ENCODE peak calls at places on chromosomes 4 and X, in eight cellular contexts. One of them, this sample, is unnamed.

GRCh38 chr4:14994242-14994641 is 8.0 kb upstream of the CPEB2 start:
- DNase-seq in brain microvascular endothelial cell: peak; percentile 42
- DNase-seq in neural crest cell: no peak
- DNase-seq in mucosa of descending colon: no peak
- DNase-seq in fibroblast of mammary gland: peak; percentile 76
- DNase-seq in tibial nerve: no peak
- DNase-seq in choroid plexus epithelial cell: peak; percentile 47
- DNase-seq in GM23338: no peak
- DNase-seq in this sample: no peak

GRCh38 chrX:10636337-10636736 is 16.0 kb upstream of the MID1 start:
- DNase-seq in brain microvascular endothelial cell: peak; percentile 49
- DNase-seq in neural crest cell: no peak
- DNase-seq in mucosa of descending colon: peak; percentile 32
- DNase-seq in fibroblast of mammary gland: peak; percentile 74
- DNase-seq in tibial nerve: peak; percentile 30
- DNase-seq in choroid plexus epithelial cell: peak; percentile 73
- DNase-seq in GM23338: peak; percentile 72
- DNase-seq in this sample: no peak

GRCh38 chr4:4555916-4556315 is 14.1 kb upstream of the STX18 start:
- DNase-seq in brain microvascular endothelial cell: peak; percentile 85
- DNase-seq in neural crest cell: no peak
- DNase-seq in mucosa of descending colon: no peak
- DNase-seq in fibroblast of mammary gland: peak; percentile 70
- DNase-seq in tibial nerve: no peak
- DNase-seq in choroid plexus epithelial cell: peak; percentile 94
- DNase-seq in GM23338: peak; percentile 26
- DNase-seq in this sample: no peak

GRCh38 chr4:162229670-162230069 is 65.9 kb upstream of the FSTL5 start:
- DNase-seq in brain microvascular endothelial cell: no peak
- DNase-seq in neural crest cell: no peak
- DNase-seq in mucosa of descending colon: no peak
- DNase-seq in fibroblast of mammary gland: no peak
- DNase-seq in tibial nerve: no peak
- DNase-seq in choroid plexus epithelial cell: peak; percentile 24
- DNase-seq in GM23338: no peak
- DNase-seq in this sample: no peak

GRCh38 chr4:81606166-81606565 is 134.5 kb upstream of the RASGEF1B start:
- DNase-seq in brain microvascular endothelial cell: no peak
- DNase-seq in neural crest cell: no peak
- DNase-seq in mucosa of descending colon: no peak
- DNase-seq in fibroblast of mammary gland: no peak
- DNase-seq in tibial nerve: no peak
- DNase-seq in choroid plexus epithelial cell: no peak
- DNase-seq in GM23338: no peak
- DNase-seq in this sample: no peak

GRCh38 chr4:53656421-53656981 is 65.2 kb upstream of the LNX1 start:
- DNase-seq in brain microvascular endothelial cell: no peak
- DNase-seq in neural crest cell: no peak
- DNase-seq in mucosa of descending colon: no peak
- DNase-seq in fibroblast of mammary gland: peak; percentile 82
- DNase-seq in tibial nerve: peak; percentile 45
- DNase-seq in choroid plexus epithelial cell: peak; percentile 42
- DNase-seq in GM23338: no peak
- DNase-seq in this sample: no peak

GRCh38 chrX:142186103-142186502 is 19.0 kb downstream of the MAGEC2 start:
- DNase-seq in brain microvascular endothelial cell: no peak
- DNase-seq in neural crest cell: no peak
- DNase-seq in mucosa of descending colon: no peak
- DNase-seq in fibroblast of mammary gland: no peak
- DNase-seq in tibial nerve: no peak
- DNase-seq in choroid plexus epithelial cell: no peak
- DNase-seq in GM23338: no peak
- DNase-seq in this sample: no peak

GRCh38 chr4:166064706-166065105 is 191.7 kb downstream of the TLL1 start:
- DNase-seq in brain microvascular endothelial cell: no peak
- DNase-seq in neural crest cell: no peak
- DNase-seq in mucosa of descending colon: no peak
- DNase-seq in fibroblast of mammary gland: no peak
- DNase-seq in tibial nerve: no peak
- DNase-seq in choroid plexus epithelial cell: no peak
- DNase-seq in GM23338: no peak
- DNase-seq in this sample: no peak

GRCh38 chr4:183170894-183171293 is 71.8 kb downstream of the WWC2 start:
- DNase-seq in brain microvascular endothelial cell: no peak
- DNase-seq in neural crest cell: no peak
- DNase-seq in mucosa of descending colon: no peak
- DNase-seq in fibroblast of mammary gland: no peak
- DNase-seq in tibial nerve: no peak
- DNase-seq in choroid plexus epithelial cell: no peak
- DNase-seq in GM23338: no peak
- DNase-seq in this sample: no peak

GRCh38 chr4:175253184-175253902 is 335.2 kb downstream of the ADAM29 start:
- DNase-seq in brain microvascular endothelial cell: no peak
- DNase-seq in neural crest cell: no peak
- DNase-seq in mucosa of descending colon: no peak
- DNase-seq in fibroblast of mammary gland: peak; percentile 23
- DNase-seq in tibial nerve: no peak
- DNase-seq in choroid plexus epithelial cell: peak; percentile 47
- DNase-seq in GM23338: peak; percentile 28
- DNase-seq in this sample: no peak

GRCh38 chr4:40164459-40164858 is 32.4 kb upstream of the RHOH start:
- DNase-seq in brain microvascular endothelial cell: peak; percentile 9
- DNase-seq in neural crest cell: no peak
- DNase-seq in mucosa of descending colon: no peak
- DNase-seq in fibroblast of mammary gland: no peak
- DNase-seq in tibial nerve: no peak
- DNase-seq in choroid plexus epithelial cell: no peak
- DNase-seq in GM23338: no peak
- DNase-seq in this sample: no peak

GRCh38 chr4:106690487-106690886 is 321.9 kb upstream of the GIMD1 start:
- DNase-seq in brain microvascular endothelial cell: peak; percentile 78
- DNase-seq in neural crest cell: no peak
- DNase-seq in mucosa of descending colon: no peak
- DNase-seq in fibroblast of mammary gland: peak; percentile 43
- DNase-seq in tibial nerve: no peak
- DNase-seq in choroid plexus epithelial cell: peak; percentile 61
- DNase-seq in GM23338: no peak
- DNase-seq in this sample: peak; percentile 5

GRCh38 chrX:30637874-30638793 is 15.1 kb upstream of the GK start:
- DNase-seq in brain microvascular endothelial cell: no peak
- DNase-seq in neural crest cell: no peak
- DNase-seq in mucosa of descending colon: no peak
- DNase-seq in fibroblast of mammary gland: no peak
- DNase-seq in tibial nerve: no peak
- DNase-seq in choroid plexus epithelial cell: no peak
- DNase-seq in GM23338: no peak
- DNase-seq in this sample: no peak

GRCh38 chrX:75911716-75912115 is 126.7 kb upstream of the MAGEE2 start:
- DNase-seq in brain microvascular endothelial cell: no peak
- DNase-seq in neural crest cell: no peak
- DNase-seq in mucosa of descending colon: no peak
- DNase-seq in fibroblast of mammary gland: no peak
- DNase-seq in tibial nerve: no peak
- DNase-seq in choroid plexus epithelial cell: no peak
- DNase-seq in GM23338: no peak
- DNase-seq in this sample: no peak

GRCh38 chrX:78314561-78314960 is 12.8 kb downstream of the CYSLTR1 start:
- DNase-seq in brain microvascular endothelial cell: no peak
- DNase-seq in neural crest cell: no peak
- DNase-seq in mucosa of descending colon: no peak
- DNase-seq in fibroblast of mammary gland: no peak
- DNase-seq in tibial nerve: no peak
- DNase-seq in choroid plexus epithelial cell: no peak
- DNase-seq in GM23338: no peak
- DNase-seq in this sample: peak; percentile 32

GRCh38 chr4:130349745-130350144 is 1253.8 kb downstream of the C4orf33 start:
- DNase-seq in brain microvascular endothelial cell: no peak
- DNase-seq in neural crest cell: no peak
- DNase-seq in mucosa of descending colon: no peak
- DNase-seq in fibroblast of mammary gland: no peak
- DNase-seq in tibial nerve: no peak
- DNase-seq in choroid plexus epithelial cell: no peak
- DNase-seq in GM23338: no peak
- DNase-seq in this sample: no peak

GRCh38 chr4:123990310-123990709 is 593.7 kb downstream of the SPRY1 start:
- DNase-seq in brain microvascular endothelial cell: no peak
- DNase-seq in neural crest cell: no peak
- DNase-seq in mucosa of descending colon: no peak
- DNase-seq in fibroblast of mammary gland: no peak
- DNase-seq in tibial nerve: no peak
- DNase-seq in choroid plexus epithelial cell: no peak
- DNase-seq in GM23338: no peak
- DNase-seq in this sample: no peak

GRCh38 chrX:133413218-133413925 is 1.9 kb downstream of the GPC4 start:
- DNase-seq in brain microvascular endothelial cell: no peak
- DNase-seq in neural crest cell: no peak
- DNase-seq in mucosa of descending colon: peak; percentile 5
- DNase-seq in fibroblast of mammary gland: no peak
- DNase-seq in tibial nerve: no peak
- DNase-seq in choroid plexus epithelial cell: no peak
- DNase-seq in GM23338: peak; percentile 9
- DNase-seq in this sample: no peak

GRCh38 chrX:73448379-73448778 is 1.5 kb downstream of the CDX4 start:
- DNase-seq in brain microvascular endothelial cell: no peak
- DNase-seq in neural crest cell: no peak
- DNase-seq in mucosa of descending colon: no peak
- DNase-seq in fibroblast of mammary gland: no peak
- DNase-seq in tibial nerve: no peak
- DNase-seq in choroid plexus epithelial cell: no peak
- DNase-seq in GM23338: peak; percentile 24
- DNase-seq in this sample: no peak

GRCh38 chr4:2831611-2832308 is 11.9 kb upstream of the ADD1 start:
- DNase-seq in brain microvascular endothelial cell: no peak
- DNase-seq in neural crest cell: no peak
- DNase-seq in mucosa of descending colon: no peak
- DNase-seq in fibroblast of mammary gland: no peak
- DNase-seq in tibial nerve: no peak
- DNase-seq in choroid plexus epithelial cell: no peak
- DNase-seq in GM23338: no peak
- DNase-seq in this sample: no peak

GRCh38 chrX:23931149-23931604 is 23.4 kb downstream of the CXorf58 start:
- DNase-seq in brain microvascular endothelial cell: no peak
- DNase-seq in neural crest cell: no peak
- DNase-seq in mucosa of descending colon: no peak
- DNase-seq in fibroblast of mammary gland: no peak
- DNase-seq in tibial nerve: no peak
- DNase-seq in choroid plexus epithelial cell: no peak
- DNase-seq in GM23338: no peak
- DNase-seq in this sample: no peak

GRCh38 chrX:76454456-76454927 is 27.0 kb downstream of the MAGEE1 start:
- DNase-seq in brain microvascular endothelial cell: peak; percentile 9
- DNase-seq in neural crest cell: no peak
- DNase-seq in mucosa of descending colon: peak; percentile 2
- DNase-seq in fibroblast of mammary gland: peak; percentile 22
- DNase-seq in tibial nerve: no peak
- DNase-seq in choroid plexus epithelial cell: peak; percentile 17
- DNase-seq in GM23338: peak; percentile 64
- DNase-seq in this sample: no peak

GRCh38 chr4:81030617-81031388 is at the start of gene BMP3:
- DNase-seq in brain microvascular endothelial cell: no peak
- DNase-seq in neural crest cell: no peak
- DNase-seq in mucosa of descending colon: peak; percentile 75
- DNase-seq in fibroblast of mammary gland: no peak
- DNase-seq in tibial nerve: peak; percentile 15
- DNase-seq in choroid plexus epithelial cell: peak; percentile 13
- DNase-seq in GM23338: peak; percentile 56
- DNase-seq in this sample: peak; percentile 3

DNA sequence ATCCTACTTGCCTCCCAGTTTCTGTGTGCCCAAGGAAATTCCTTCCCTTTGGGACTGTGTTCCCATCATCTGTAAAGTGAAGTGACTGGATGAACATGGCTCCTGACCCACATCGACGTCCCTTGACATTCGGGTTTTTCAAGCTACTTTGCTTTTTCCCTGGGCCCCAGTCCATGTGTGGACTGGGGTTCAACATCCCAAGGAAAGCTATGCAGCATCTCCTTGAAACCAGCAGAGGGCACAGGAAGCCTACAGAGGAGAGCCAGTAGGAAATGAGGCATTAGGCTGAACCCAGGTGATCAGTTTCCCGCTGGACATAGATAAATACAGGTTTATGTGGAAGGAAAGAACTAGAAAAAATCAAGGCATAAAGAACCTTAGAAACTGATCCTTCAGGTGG is 145.1 kb upstream of the ARHGEF9 start:
- DNase-seq in brain microvascular endothelial cell: no peak
- DNase-seq in neural crest cell: no peak
- DNase-seq in mucosa of descending colon: no peak
- DNase-seq in fibroblast of mammary gland: peak; percentile 3
- DNase-seq in tibial nerve: no peak
- DNase-seq in choroid plexus epithelial cell: peak; percentile 1
- DNase-seq in GM23338: peak; percentile 61
- DNase-seq in this sample: no peak
- TF ChIP-seq CTCF in brain microvascular endothelial cell: peak; percentile 68
- TF ChIP-seq CTCF in neural crest cell: peak; percentile 52
- TF ChIP-seq CTCF in mucosa of descending colon: no peak
- TF ChIP-seq CTCF in fibroblast of mammary gland: peak; percentile 24
- TF ChIP-seq CTCF in tibial nerve: no peak
- TF ChIP-seq CTCF in choroid plexus epithelial cell: peak; percentile 25
- TF ChIP-seq CTCF in GM23338: peak; percentile 61
- TF ChIP-seq CTCF in this sample: no peak

GRCh38 chrX:47936224-47936939 is 67.4 kb downstream of the ZNF182 start:
- DNase-seq in brain microvascular endothelial cell: no peak
- DNase-seq in neural crest cell: no peak
- DNase-seq in mucosa of descending colon: no peak
- DNase-seq in fibroblast of mammary gland: no peak
- DNase-seq in tibial nerve: no peak
- DNase-seq in choroid plexus epithelial cell: no peak
- DNase-seq in GM23338: peak; percentile 57
- DNase-seq in this sample: peak; percentile 47
- TF ChIP-seq CTCF in brain microvascular endothelial cell: no peak
- TF ChIP-seq CTCF in neural crest cell: no peak
- TF ChIP-seq CTCF in mucosa of descending colon: no peak
- TF ChIP-seq CTCF in fibroblast of mammary gland: no peak
- TF ChIP-seq CTCF in tibial nerve: no peak
- TF ChIP-seq CTCF in choroid plexus epithelial cell: no peak
- TF ChIP-seq CTCF in GM23338: no peak
- TF ChIP-seq CTCF in this sample: no peak

GRCh38 chr4:98745372-98745771 is 87.0 kb upstream of the TSPAN5 start:
- DNase-seq in brain microvascular endothelial cell: peak; percentile 16
- DNase-seq in neural crest cell: no peak
- DNase-seq in mucosa of descending colon: peak; percentile 49
- DNase-seq in fibroblast of mammary gland: peak; percentile 47
- DNase-seq in tibial nerve: no peak
- DNase-seq in choroid plexus epithelial cell: peak; percentile 65
- DNase-seq in GM23338: peak; percentile 56
- DNase-seq in this sample: peak; percentile 8
- TF ChIP-seq CTCF in brain microvascular endothelial cell: peak; percentile 58
- TF ChIP-seq CTCF in neural crest cell: no peak
- TF ChIP-seq CTCF in mucosa of descending colon: no peak
- TF ChIP-seq CTCF in fibroblast of mammary gland: peak; percentile 50
- TF ChIP-seq CTCF in tibial nerve: no peak
- TF ChIP-seq CTCF in choroid plexus epithelial cell: peak; percentile 70
- TF ChIP-seq CTCF in GM23338: peak; percentile 58
- TF ChIP-seq CTCF in this sample: peak; percentile 15

DNA sequence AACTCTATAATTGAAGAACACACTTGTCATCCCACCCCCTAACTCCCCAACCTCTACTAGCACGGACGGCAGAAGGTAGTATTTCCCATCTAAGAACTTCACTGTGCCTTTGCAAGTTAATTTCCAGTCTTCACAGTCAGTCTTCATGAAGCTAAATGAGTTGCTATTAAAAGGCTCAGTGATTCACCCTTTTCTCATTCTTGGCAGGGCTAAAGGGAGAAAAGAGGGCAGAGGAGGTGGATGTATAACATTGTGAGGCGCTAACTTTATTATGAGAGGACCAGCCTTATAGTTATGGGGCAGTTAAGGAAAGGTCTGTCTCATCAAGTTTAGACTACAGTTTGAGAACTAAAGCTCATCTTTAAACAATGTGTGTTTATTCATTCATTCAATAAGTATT is 161.0 kb upstream of the S100G start:
- DNase-seq in brain microvascular endothelial cell: no peak
- DNase-seq in neural crest cell: no peak
- DNase-seq in mucosa of descending colon: no peak
- DNase-seq in fibroblast of mammary gland: peak; percentile 34
- DNase-seq in tibial nerve: no peak
- DNase-seq in choroid plexus epithelial cell: no peak
- DNase-seq in GM23338: no peak
- DNase-seq in this sample: no peak
- TF ChIP-seq CTCF in brain microvascular endothelial cell: no peak
- TF ChIP-seq CTCF in neural crest cell: no peak
- TF ChIP-seq CTCF in mucosa of descending colon: no peak
- TF ChIP-seq CTCF in fibroblast of mammary gland: no peak
- TF ChIP-seq CTCF in tibial nerve: no peak
- TF ChIP-seq CTCF in choroid plexus epithelial cell: no peak
- TF ChIP-seq CTCF in GM23338: no peak
- TF ChIP-seq CTCF in this sample: no peak

This sample was measured in activated CD8-positive, alpha-beta T cell treated with anti-CD3 and anti-CD28 coated beads for 36 hours.